ENCODE peak calls at places on chromosome 22, in four cellular contexts. H is ureter, B is GM19239, U is NCI-H345. P is an unnamed sample.

GRCh38 chr22:44206696-44207095 is 26.0 kb downstream of the PARVG start:
- DNase-seq in H (no peak), B (no peak), U (no peak), P (no peak)

GRCh38 chr22:37037669-37038068 is 13.9 kb upstream of the KCTD17 start:
- DNase-seq in H (no peak), B (no peak), U (no peak), P (no peak)

GRCh38 chr22:46573781-46574437 is 36.5 kb upstream of the CELSR1 start:
- DNase-seq in H (no peak), B (no peak), U (no peak), P (no peak)

GRCh38 chr22:45203150-45203974 is 37.3 kb downstream of the KIAA0930 start:
- DNase-seq in H (no peak), B (no peak), U (no peak), P (no peak)

GRCh38 chr22:28105396-28105795 is 186.3 kb upstream of the PITPNB start:
- DNase-seq in H (no peak), B (no peak), U (no peak), P (no peak)

GRCh38 chr22:30210235-30210831 is 36.2 kb downstream of the LIF start:
- DNase-seq in H (no peak), B (no peak), U (no peak), P (peak; percentile 76)

GRCh38 chr22:24030186-24030702 is 19.1 kb downstream of the CABIN1 start:
- DNase-seq in H (no peak), B (no peak), U (peak; percentile 2), P (no peak)

GRCh38 chr22:36293606-36294292 is 40.8 kb downstream of the APOL1 start:
- DNase-seq in H (no peak), B (no peak), U (no peak), P (no peak)

GRCh38 chr22:48182896-48183805 is 1420.7 kb downstream of the TBC1D22A start:
- DNase-seq in H (no peak), B (no peak), U (no peak), P (no peak)

P was measured in EL.